ENCODE peak calls at places on chromosomes 5 and 9, in eight cellular contexts. E, O, S, Z, W, U, R and H are unnamed samples.

GRCh38 chr5:160036243-160036642 is 27.3 kb downstream of the TTC1 start:
- DNase-seq in E (no peak), O (no peak), S (no peak), Z (no peak), W (no peak), U (no peak), R (no peak), H (no peak)

GRCh38 chr5:61637566-61637965 is 305.5 kb downstream of the ZSWIM6 start:
- DNase-seq in E (no peak), O (no peak), S (no peak), Z (no peak), W (no peak), U (peak), R (no peak), H (peak)

GRCh38 chr5:56339732-56340131 is 106.6 kb upstream of the ANKRD55 start:
- DNase-seq in E (no peak), O (no peak), S (no peak), Z (no peak), W (no peak), U (no peak), R (no peak), H (no peak)

GRCh38 chr5:41869150-41869738 is 981 bp downstream of the OXCT1 start:
- DNase-seq in E (no peak), O (peak), S (no peak), Z (no peak), W (peak), U (peak), R (no peak), H (no peak)

GRCh38 chr5:38681024-38681805 is 124.8 kb upstream of the LIFR start:
- DNase-seq in E (no peak), O (no peak), S (no peak), Z (no peak), W (no peak), U (no peak), R (no peak), H (no peak)

GRCh38 chr9:74573792-74574191 is 76.7 kb downstream of the RORB start:
- DNase-seq in E (no peak), O (no peak), S (no peak), Z (no peak), W (no peak), U (no peak), R (no peak), H (no peak)

GRCh38 chr9:107504585-107505455 is 15.3 kb upstream of the KLF4 start:
- DNase-seq in E (peak), O (no peak), S (no peak), Z (peak), W (no peak), U (no peak), R (no peak), H (no peak)

GRCh38 chr5:168219515-168220410 is 71.7 kb upstream of the WWC1 start:
- DNase-seq in E (no peak), O (peak), S (peak), Z (peak), W (no peak), U (peak), R (no peak), H (peak)

GRCh38 chr5:56638061-56638621 is 177.2 kb upstream of the MAP3K1 start:
- DNase-seq in E (no peak), O (peak), S (no peak), Z (no peak), W (no peak), U (no peak), R (no peak), H (no peak)

GRCh38 chr9:17824927-17825659 is 246.2 kb downstream of the SH3GL2 start:
- DNase-seq in E (no peak), O (no peak), S (no peak), Z (no peak), W (no peak), U (no peak), R (no peak), H (no peak)

GRCh38 chr5:132813599-132814440 is 718 bp downstream of the SOWAHA start:
- DNase-seq in E (peak), O (no peak), S (no peak), Z (peak), W (no peak), U (peak), R (peak), H (peak)

GRCh38 chr5:79990205-79990597 is 861 bp downstream of the MTX3 start:
- DNase-seq in E (no peak), O (no peak), S (no peak), Z (no peak), W (no peak), U (no peak), R (no peak), H (no peak)

GRCh38 chr9:98235126-98235525 is 20.3 kb downstream of the TBC1D2 start:
- DNase-seq in E (no peak), O (no peak), S (no peak), Z (no peak), W (no peak), U (no peak), R (no peak), H (no peak)